ENCODE peak calls at places on chromosomes 3 and 15, in seven cellular contexts. Z, A, F, Q, H, M and W are unnamed samples.

GRCh38 chr3:55434789-55435188 is 52.3 kb downstream of the WNT5A start:
- DNase-seq in A (peak; percentile 44), M (no peak), Z (peak; percentile 26), Q (no peak), H (no peak), F (no peak), W (no peak)

GRCh38 chr3:55912880-55913279 is 425.8 kb upstream of the WNT5A start:
- DNase-seq in Q (no peak), Z (no peak), M (no peak), A (no peak), F (no peak), H (no peak), W (no peak)

GRCh38 chr3:128011140-128011539 is 41.1 kb upstream of the SEC61A1 start:
- DNase-seq in A (peak; percentile 14), Q (peak; percentile 18), F (no peak), M (peak; percentile 28), Z (peak; percentile 87), H (no peak), W (no peak)

GRCh38 chr15:78873796-78874761 is 1.4 kb downstream of the MORF4L1 start:
- DNase-seq in Z (no peak), F (peak; percentile 15), H (no peak), M (peak; percentile 43), A (peak; percentile 22), Q (no peak), W (peak; percentile 67)

GRCh38 chr15:77839431-77839830 is 206.7 kb upstream of the LINGO1 start:
- DNase-seq in Z (no peak), Q (no peak), M (no peak), A (no peak), H (no peak), F (no peak), W (no peak)

GRCh38 chr3:192636517-192637444 is 90.6 kb downstream of the FGF12 start:
- DNase-seq in A (no peak), F (no peak), M (no peak), Q (no peak), H (no peak), Z (no peak), W (no peak)

GRCh38 chr15:80699981-80700380 is 4.9 kb downstream of the ABHD17C start:
- DNase-seq in A (no peak), Q (no peak), F (no peak), Z (no peak), M (no peak), H (no peak), W (no peak)

GRCh38 chr3:169700195-169700594 is 36.7 kb upstream of the MECOM start:
- DNase-seq in A (no peak), H (no peak), Q (no peak), Z (no peak), M (no peak), F (no peak), W (no peak)